ENCODE peak calls at places on chromosomes 5 and 9, in ten cellular contexts. X, E, J, Y, G, R, T, P, F and S are unnamed samples.

GRCh38 chr5:148011407-148012124 is 52.2 kb upstream of the SPINK5 start:
- DNase-seq in X (no peak), P (no peak), Y (no peak), J (peak; percentile 92), E (no peak), F (no peak), T (peak; percentile 31), G (no peak), R (no peak), S (no peak)

GRCh38 chr5:9545301-9545958 is 445 bp downstream of the SEMA5A start:
- DNase-seq in E (no peak), J (peak; percentile 20), G (no peak), P (peak; percentile 19), X (no peak), Y (peak; percentile 33), R (peak; percentile 76), T (no peak), F (no peak), S (peak; percentile 74)

GRCh38 chr9:97480749-97481148 is 20.7 kb upstream of the TMOD1 start:
- DNase-seq in Y (no peak), E (no peak), R (no peak), X (no peak), T (no peak), G (no peak), J (no peak), P (no peak), F (no peak), S (no peak)

GRCh38 chr9:127059648-127060365 is 62.6 kb downstream of the ANGPTL2 start:
- DNase-seq in F (no peak), T (no peak), G (no peak), J (no peak), R (no peak), Y (no peak), P (no peak), E (no peak), X (no peak), S (no peak)

GRCh38 chr9:133956520-133957076 is 35.5 kb downstream of the VAV2 start:
- DNase-seq in F (no peak), J (peak; percentile 5), X (no peak), Y (no peak), E (no peak), G (no peak), T (peak; percentile 40), R (peak; percentile 76), P (no peak), S (peak; percentile 82)

GRCh38 chr5:91189480-91190332 is 193.4 kb downstream of the ARRDC3 start:
- DNase-seq in F (no peak), G (no peak), R (peak; percentile 78), E (no peak), J (peak; percentile 52), T (peak; percentile 31), Y (peak; percentile 53), P (peak; percentile 37), X (no peak), S (no peak)

GRCh38 chr5:83518676-83519075 is 47.1 kb downstream of the VCAN start:
- DNase-seq in P (no peak), J (no peak), E (no peak), F (no peak), Y (no peak), X (no peak), R (no peak), G (no peak), T (no peak), S (no peak)

GRCh38 chr5:144201578-144201977 is 30.9 kb downstream of the KCTD16 start:
- DNase-seq in T (no peak), J (no peak), P (no peak), G (no peak), R (no peak), E (no peak), X (no peak), Y (no peak), F (no peak), S (no peak)

GRCh38 chr5:131430794-131431193 is 166.9 kb downstream of the CDC42SE2 start:
- DNase-seq in X (no peak), R (no peak), Y (no peak), P (no peak), F (no peak), E (no peak), T (no peak), G (no peak), J (no peak), S (no peak)

DNA sequence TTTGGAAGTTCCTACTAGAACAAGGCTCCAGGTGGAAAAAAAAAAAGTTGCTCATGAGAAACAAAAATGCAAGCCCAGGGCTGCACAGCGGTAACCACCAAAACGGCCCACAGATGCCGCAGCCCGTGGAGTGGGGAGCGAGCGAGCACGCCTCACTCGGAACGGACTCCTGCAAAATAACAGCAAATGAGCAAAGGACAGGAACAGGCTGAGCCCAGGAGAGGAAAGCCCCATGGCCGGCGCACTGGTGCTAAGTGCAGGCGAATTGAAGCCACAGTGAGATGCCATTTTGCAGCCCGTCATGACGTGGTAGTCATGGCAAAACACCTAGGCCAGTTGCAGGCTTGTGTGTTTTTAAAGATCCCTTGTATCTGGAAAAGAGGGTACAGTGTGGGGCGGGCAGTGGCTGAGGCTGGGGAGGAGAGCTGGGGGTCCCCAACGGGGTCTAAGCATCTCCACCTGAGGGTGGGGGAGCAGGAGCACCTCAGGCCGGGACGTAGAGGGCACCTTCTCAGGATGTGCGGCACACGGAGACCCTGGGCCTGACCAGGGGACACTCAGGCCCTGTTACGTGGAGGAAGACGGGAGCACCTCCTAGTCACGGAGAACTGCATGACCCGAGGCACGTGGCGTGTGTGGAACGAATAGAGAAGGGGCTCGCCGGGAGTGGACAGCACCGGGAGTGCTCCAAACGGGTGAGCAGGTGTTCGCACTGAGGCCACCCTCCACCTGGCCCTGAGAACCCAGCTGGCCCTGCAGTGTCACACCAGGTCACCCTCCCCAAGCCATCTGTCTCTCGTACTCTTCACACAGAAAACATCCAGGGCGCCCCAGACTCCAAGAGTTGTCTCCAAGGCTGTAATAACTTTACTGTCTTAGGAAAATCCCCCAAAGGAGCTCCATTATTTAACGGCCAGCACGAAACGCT is 10.7 kb downstream of the GRM6 start:
- DNase-seq in P (no peak), T (no peak), E (no peak), X (no peak), J (no peak), R (no peak), F (no peak), Y (no peak), G (no peak), S (peak; percentile 44)
- H3K9me3 ChIP-seq in P (no peaks in the 10 kb centered on the region), T (peaks cover 23% of the 10 kb centered on the region), E (peaks cover 6% of the 10 kb centered on the region), X (peaks cover 97% of the 10 kb centered on the region), J (peaks cover 51% of the 10 kb centered on the region), R (peaks cover 44% of the 10 kb centered on the region), F (peaks cover 89% of the 10 kb centered on the region), Y (peaks cover 86% of the 10 kb centered on the region), G (peaks cover 4% of the 10 kb centered on the region), S (peaks cover 75% of the 10 kb centered on the region)

DNA sequence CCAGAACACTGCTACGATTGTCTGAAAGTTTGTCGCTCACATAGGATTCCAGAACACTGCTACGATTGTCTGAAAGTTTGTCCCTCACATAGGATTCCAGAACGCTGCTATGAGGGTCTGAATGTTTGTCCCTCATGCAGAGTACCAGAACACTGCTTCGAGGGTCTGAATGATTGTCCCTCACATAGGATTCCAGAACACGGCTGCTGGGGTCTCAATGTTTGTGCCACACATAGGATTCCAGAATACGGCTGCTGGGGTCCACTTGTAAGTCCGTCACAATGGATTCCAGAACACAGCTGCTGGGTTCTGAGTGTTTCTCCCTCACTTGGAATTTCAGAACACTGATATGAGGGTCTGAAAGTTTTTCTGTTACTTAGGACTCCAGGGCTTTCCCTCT is 203.3 kb downstream of the FOXD4L6 start:
- DNase-seq in Y (no peak), J (no peak), P (no peak), R (no peak), G (no peak), E (no peak), F (no peak), X (no peak), T (no peak), S (peak; percentile 71)
- H3K9me3 ChIP-seq in Y (peaks cover 90% of the 10 kb centered on the region), J (peaks cover 5% of the 10 kb centered on the region), P (no peaks in the 10 kb centered on the region), R (peaks cover 33% of the 10 kb centered on the region), G (peaks cover 74% of the 10 kb centered on the region), E (peaks cover 46% of the 10 kb centered on the region), F (peaks cover 30% of the 10 kb centered on the region), X (peaks cover 97% of the 10 kb centered on the region), T (peaks cover 36% of the 10 kb centered on the region), S (peaks cover 99% of the 10 kb centered on the region)

GRCh38 chr9:137357166-137357565 is 55.1 kb upstream of the NRARP start:
- DNase-seq in X (no peak), R (no peak), G (no peak), E (no peak), F (no peak), J (no peak), Y (no peak), P (no peak), T (no peak), S (no peak)

GRCh38 chr9:137353223-137354152 is 51.4 kb upstream of the NRARP start:
- DNase-seq in X (peak; percentile 59), P (no peak), F (no peak), J (no peak), E (no peak), R (no peak), G (no peak), T (no peak), Y (peak; percentile 81), S (peak; percentile 89)

GRCh38 chr9:137354153-137354844 is 52.2 kb upstream of the NRARP start:
- DNase-seq in J (no peak), Y (no peak), F (no peak), X (no peak), T (no peak), P (no peak), E (no peak), R (no peak), G (no peak), S (no peak)

GRCh38 chr9:137354845-137355420 is 52.9 kb upstream of the NRARP start:
- DNase-seq in R (no peak), G (no peak), E (no peak), Y (no peak), T (no peak), J (no peak), F (no peak), X (no peak), P (no peak), S (no peak)

GRCh38 chr9:137355445-137356365 is 53.6 kb upstream of the NRARP start:
- DNase-seq in J (no peak), R (no peak), G (no peak), Y (no peak), E (no peak), F (no peak), T (no peak), P (no peak), X (no peak), S (no peak)
- H3K9me3 ChIP-seq in J (peaks cover 25% of the 10 kb centered on the region), R (peaks cover 3% of the 10 kb centered on the region), G (peaks cover 8% of the 10 kb centered on the region), Y (peaks cover 15% of the 10 kb centered on the region), E (no peaks in the 10 kb centered on the region), F (peaks cover 78% of the 10 kb centered on the region), T (peaks cover 8% of the 10 kb centered on the region), P (no peaks in the 10 kb centered on the region), X (peaks cover 19% of the 10 kb centered on the region), S (peaks cover 25% of the 10 kb centered on the region)

DNA sequence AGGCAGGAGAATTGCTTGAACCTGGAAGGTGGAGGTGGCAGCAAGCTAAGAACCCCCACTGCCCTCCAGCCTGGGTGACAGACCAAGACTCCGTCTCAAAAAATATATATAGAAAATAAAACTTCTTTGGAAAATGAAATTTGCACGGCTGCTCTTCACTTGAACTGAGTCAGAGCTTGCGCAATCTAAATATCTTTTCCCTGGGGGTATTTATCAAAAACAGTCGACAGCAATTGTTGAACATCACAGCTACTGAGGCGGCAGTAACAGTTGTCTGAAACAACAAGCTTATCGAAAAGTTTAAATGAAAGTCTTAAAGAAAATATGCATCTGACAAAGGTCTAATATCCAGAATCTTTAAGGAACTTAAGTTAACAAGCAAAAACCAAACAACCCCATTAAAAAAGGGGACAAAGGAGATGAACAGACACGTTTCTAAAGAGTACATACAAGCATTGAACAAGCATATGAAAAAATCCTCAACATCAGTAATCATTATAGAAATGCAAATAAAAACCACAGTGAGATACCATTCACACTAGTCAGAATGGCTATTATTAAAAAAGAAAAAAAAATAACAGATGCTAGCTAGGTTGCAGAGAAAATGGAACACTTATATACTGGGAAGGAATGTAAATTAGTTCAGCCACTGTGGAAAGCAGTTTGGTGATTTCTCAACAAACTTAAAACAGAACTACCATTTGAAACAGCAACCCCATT is 153.6 kb upstream of the CDH9 start:
- DNase-seq in T (no peak), F (no peak), J (peak; percentile 31), G (no peak), P (no peak), X (no peak), E (no peak), R (no peak), Y (no peak), S (no peak)
- H3K9me3 ChIP-seq in T (no peaks in the 10 kb centered on the region), F (no peaks in the 10 kb centered on the region), J (no peaks in the 10 kb centered on the region), G (no peaks in the 10 kb centered on the region), P (no peaks in the 10 kb centered on the region), X (no peaks in the 10 kb centered on the region), E (no peaks in the 10 kb centered on the region), R (no peaks in the 10 kb centered on the region), Y (no peaks in the 10 kb centered on the region), S (peaks cover 5% of the 10 kb centered on the region)